ENCODE peak calls at places on chromosome 5, in six cellular contexts. F is NCI-H2029 treated with DMSO at 0.1 percent for 48 hours, P is dermis microvascular lymphatic vessel endothelial cell, J is GM06990, D is GM04503, S is GM12865. G is an unnamed sample.

GRCh38 chr5:32683125-32683524 is 28.0 kb upstream of the NPR3 start:
- DNase-seq in P (no peak), S (no peak), D (peak), F (no peak), J (no peak), G (no peak)

GRCh38 chr5:105917189-105917588 is 1753.5 kb downstream of the EFNA5 start:
- DNase-seq in D (no peak), J (no peak), S (no peak), F (no peak), P (no peak), G (no peak)

GRCh38 chr5:96753848-96754247 is 53.9 kb downstream of the ERAP1 start:
- DNase-seq in S (no peak), D (no peak), P (no peak), J (no peak), F (no peak), G (no peak)

GRCh38 chr5:116573617-116574431 is 799 bp downstream of the SEMA6A start:
- DNase-seq in P (no peak), F (no peak), S (peak), D (no peak), J (peak), G (peak)

GRCh38 chr5:179475956-179476355 is 74.4 kb upstream of the RUFY1 start:
- DNase-seq in S (no peak), P (no peak), J (no peak), F (no peak), D (no peak), G (no peak)

GRCh38 chr5:172903790-172904189 is 55.4 kb upstream of the RPL26L1 start:
- DNase-seq in P (peak), J (no peak), F (peak), D (peak), S (no peak), G (no peak)

GRCh38 chr5:149452007-149452664 is 73.0 kb upstream of the IL17B start:
- DNase-seq in P (no peak), S (no peak), F (no peak), J (no peak), D (no peak), G (no peak)

GRCh38 chr5:593511-593910 is 18.6 kb upstream of the CEP72 start:
- DNase-seq in J (no peak), S (no peak), P (no peak), F (no peak), D (no peak), G (no peak)

GRCh38 chr5:139642891-139643871 is 5.0 kb upstream of the CXXC5 start:
- DNase-seq in J (no peak), D (no peak), F (no peak), S (no peak), P (no peak), G (no peak)

GRCh38 chr5:35371971-35372426 is 141.7 kb upstream of the PRLR start:
- DNase-seq in J (no peak), P (no peak), F (no peak), D (no peak), S (no peak), G (no peak)

GRCh38 chr5:119323630-119324000 is 32.2 kb upstream of the TNFAIP8 start:
- DNase-seq in P (no peak), D (no peak), S (no peak), J (no peak), F (no peak), G (no peak)

GRCh38 chr5:159178978-159179377 is 30.4 kb downstream of the RNF145 start:
- DNase-seq in D (peak), S (peak), F (no peak), P (no peak), J (peak), G (no peak)

GRCh38 chr5:180333661-180334060 is 19.5 kb downstream of the GFPT2 start:
- DNase-seq in S (no peak), P (no peak), D (no peak), J (no peak), F (no peak), G (no peak)

GRCh38 chr5:14210729-14211128 is 67.6 kb downstream of the TRIO start:
- DNase-seq in S (no peak), J (no peak), F (no peak), P (no peak), D (no peak), G (no peak)

GRCh38 chr5:96344678-96345612 is 88.1 kb downstream of the PCSK1 start:
- DNase-seq in F (peak), D (no peak), S (peak), P (peak), J (no peak), G (no peak)

GRCh38 chr5:127615916-127616315 is 33.0 kb upstream of the CTXN3 start:
- DNase-seq in J (no peak), P (no peak), S (no peak), F (no peak), D (no peak), G (no peak)

GRCh38 chr5:149633671-149634350 is 52.5 kb downstream of the ARHGEF37 start:
- DNase-seq in P (no peak), J (no peak), D (no peak), F (no peak), S (no peak), G (no peak)

GRCh38 chr5:141825836-141826560 is 52.2 kb downstream of the PCDH1 start:
- DNase-seq in S (peak), P (no peak), D (no peak), J (no peak), F (no peak), G (no peak)

GRCh38 chr5:103646698-103647614 is 84.4 kb upstream of the NUDT12 start:
- DNase-seq in F (no peak), P (no peak), S (no peak), D (no peak), J (no peak), G (no peak)

GRCh38 chr5:122845253-122846050 is at the start of gene SNX24:
- DNase-seq in P (peak), D (peak), F (no peak), S (peak), J (peak), G (peak)

GRCh38 chr5:172586118-172587060 is 54.7 kb upstream of the NEURL1B start:
- DNase-seq in P (no peak), D (no peak), J (no peak), F (no peak), S (no peak), G (no peak)

GRCh38 chr5:96752341-96753016 is 55.3 kb downstream of the ERAP1 start:
- DNase-seq in J (no peak), D (no peak), P (peak), F (peak), S (peak), G (no peak)

GRCh38 chr5:78243639-78244038 is 50.9 kb downstream of the AP3B1 start:
- DNase-seq in P (peak), S (no peak), F (no peak), D (peak), J (no peak), G (no peak)

GRCh38 chr5:172438304-172438652 is 16.0 kb downstream of the SH3PXD2B start:
- DNase-seq in J (no peak), S (no peak), F (no peak), P (no peak), D (no peak), G (no peak)

GRCh38 chr5:179900707-179901106 is 7.0 kb downstream of the TBC1D9B start:
- DNase-seq in P (no peak), S (no peak), D (no peak), J (no peak), F (no peak), G (no peak)

GRCh38 chr5:31900296-31900865 is 261.4 kb downstream of the PDZD2 start:
- DNase-seq in J (no peak), S (no peak), F (no peak), D (no peak), P (no peak), G (no peak)

GRCh38 chr5:124408738-124409453 is 337.5 kb downstream of the ZNF608 start:
- DNase-seq in J (no peak), F (no peak), P (no peak), S (no peak), D (no peak), G (no peak)

GRCh38 chr5:172010278-172010677 is 3.8 kb upstream of the FBXW11 start:
- DNase-seq in S (no peak), D (no peak), P (no peak), J (no peak), F (no peak), G (no peak)

GRCh38 chr5:57662991-57663390 is 180.4 kb upstream of the ACTBL2 start:
- DNase-seq in J (no peak), P (no peak), F (no peak), S (no peak), D (peak), G (no peak)

GRCh38 chr5:17951392-17952169 is 317.3 kb downstream of the TAF11L14 start:
- DNase-seq in S (peak), P (no peak), D (no peak), F (no peak), J (no peak), G (no peak)

GRCh38 chr5:106730912-106731311 is 939.8 kb downstream of the EFNA5 start:
- DNase-seq in P (no peak), J (no peak), S (peak), D (no peak), F (no peak), G (no peak)

GRCh38 chr5:926416-927171 is 33.9 kb downstream of the TRIP13 start:
- DNase-seq in S (no peak), F (no peak), D (no peak), P (no peak), J (no peak), G (no peak)

GRCh38 chr5:40681351-40682311 is 1.9 kb downstream of the PTGER4 start:
- DNase-seq in D (no peak), J (peak), P (no peak), S (peak), F (no peak), G (no peak)

GRCh38 chr5:1465966-1466471 is 20.8 kb upstream of the SLC6A3 start:
- DNase-seq in S (no peak), F (no peak), P (no peak), D (no peak), J (no peak), G (no peak)

GRCh38 chr5:160507181-160507811 is 85.6 kb downstream of the PTTG1 start:
- DNase-seq in D (no peak), P (no peak), S (peak), J (no peak), F (no peak), G (peak)

GRCh38 chr5:53403291-53403690 is 77.1 kb upstream of the FST start:
- DNase-seq in J (no peak), S (no peak), D (no peak), P (no peak), F (no peak), G (no peak)

GRCh38 chr5:56358703-56359428 is 125.7 kb upstream of the ANKRD55 start:
- DNase-seq in S (no peak), J (no peak), D (no peak), F (no peak), P (peak), G (no peak)

G was measured in occipital lobe.